ENCODE peak calls at places on chromosomes 6 and 20, in nine cellular contexts. One of them, this sample, is unnamed.

GRCh38 chr20:1809611-1810510 is 85.3 kb upstream of the SIRPA start:
- DNase-seq in activated T-cell treated with anti-CD3 and anti-CD28 coated beads, Interleukin-2, amount 50 U/mL, for 72 hours: no peak
- DNase-seq in LHCN-M2: peak
- DNase-seq in HepG2: no peak
- DNase-seq in effector memory CD8-positive, alpha-beta T cell: no peak
- DNase-seq in adrenal gland: no peak
- DNase-seq in bronchial epithelial cell: peak
- DNase-seq in midbrain: no peak
- DNase-seq in effector memory CD4-positive, alpha-beta T cell: no peak
- DNase-seq in this sample: no peak

GRCh38 chr20:40195742-40196141 is 493.3 kb downstream of the MAFB start:
- DNase-seq in LHCN-M2: no peak
- DNase-seq in HepG2: no peak
- DNase-seq in adrenal gland: no peak
- DNase-seq in bronchial epithelial cell: no peak
- DNase-seq in midbrain: no peak
- DNase-seq in activated T-cell treated with anti-CD3 and anti-CD28 coated beads, Interleukin-2, amount 50 U/mL, for 72 hours: no peak
- DNase-seq in effector memory CD8-positive, alpha-beta T cell: no peak
- DNase-seq in effector memory CD4-positive, alpha-beta T cell: no peak
- DNase-seq in this sample: no peak

GRCh38 chr20:24702501-24703283 is 233.3 kb downstream of the SYNDIG1 start:
- DNase-seq in adrenal gland: no peak
- DNase-seq in activated T-cell treated with anti-CD3 and anti-CD28 coated beads, Interleukin-2, amount 50 U/mL, for 72 hours: no peak
- DNase-seq in bronchial epithelial cell: no peak
- DNase-seq in midbrain: no peak
- DNase-seq in HepG2: no peak
- DNase-seq in effector memory CD4-positive, alpha-beta T cell: no peak
- DNase-seq in effector memory CD8-positive, alpha-beta T cell: no peak
- DNase-seq in LHCN-M2: no peak
- DNase-seq in this sample: no peak

GRCh38 chr6:163354085-163354484 is 60.4 kb upstream of the QKI start:
- DNase-seq in HepG2: no peak
- DNase-seq in bronchial epithelial cell: peak
- DNase-seq in midbrain: no peak
- DNase-seq in effector memory CD4-positive, alpha-beta T cell: no peak
- DNase-seq in effector memory CD8-positive, alpha-beta T cell: no peak
- DNase-seq in adrenal gland: peak
- DNase-seq in LHCN-M2: no peak
- DNase-seq in activated T-cell treated with anti-CD3 and anti-CD28 coated beads, Interleukin-2, amount 50 U/mL, for 72 hours: no peak
- DNase-seq in this sample: no peak

GRCh38 chr6:161104966-161105365 is 113.4 kb downstream of the MAP3K4 start:
- DNase-seq in effector memory CD8-positive, alpha-beta T cell: no peak
- DNase-seq in midbrain: no peak
- DNase-seq in LHCN-M2: no peak
- DNase-seq in HepG2: no peak
- DNase-seq in activated T-cell treated with anti-CD3 and anti-CD28 coated beads, Interleukin-2, amount 50 U/mL, for 72 hours: no peak
- DNase-seq in effector memory CD4-positive, alpha-beta T cell: no peak
- DNase-seq in adrenal gland: no peak
- DNase-seq in bronchial epithelial cell: peak
- DNase-seq in this sample: no peak

GRCh38 chr20:61594198-61594597 is 342.1 kb downstream of the CDH4 start:
- DNase-seq in adrenal gland: no peak
- DNase-seq in LHCN-M2: no peak
- DNase-seq in bronchial epithelial cell: no peak
- DNase-seq in HepG2: no peak
- DNase-seq in effector memory CD4-positive, alpha-beta T cell: no peak
- DNase-seq in midbrain: no peak
- DNase-seq in effector memory CD8-positive, alpha-beta T cell: no peak
- DNase-seq in activated T-cell treated with anti-CD3 and anti-CD28 coated beads, Interleukin-2, amount 50 U/mL, for 72 hours: no peak
- DNase-seq in this sample: no peak

GRCh38 chr6:134175532-134176282 is 123.3 kb upstream of the SLC2A12 start:
- DNase-seq in adrenal gland: peak
- DNase-seq in midbrain: peak
- DNase-seq in HepG2: peak
- DNase-seq in activated T-cell treated with anti-CD3 and anti-CD28 coated beads, Interleukin-2, amount 50 U/mL, for 72 hours: peak
- DNase-seq in effector memory CD8-positive, alpha-beta T cell: no peak
- DNase-seq in LHCN-M2: peak
- DNase-seq in bronchial epithelial cell: peak
- DNase-seq in effector memory CD4-positive, alpha-beta T cell: peak
- DNase-seq in this sample: no peak

GRCh38 chr6:1438471-1438881 is 49.1 kb downstream of the FOXF2 start:
- DNase-seq in bronchial epithelial cell: no peak
- DNase-seq in midbrain: no peak
- DNase-seq in LHCN-M2: no peak
- DNase-seq in HepG2: no peak
- DNase-seq in activated T-cell treated with anti-CD3 and anti-CD28 coated beads, Interleukin-2, amount 50 U/mL, for 72 hours: no peak
- DNase-seq in adrenal gland: no peak
- DNase-seq in effector memory CD4-positive, alpha-beta T cell: no peak
- DNase-seq in effector memory CD8-positive, alpha-beta T cell: no peak
- DNase-seq in this sample: no peak

This sample was measured in HuH-7.